ENCODE peak calls at places on chromosomes 6 and 20, in seven cellular contexts. X is CD8-positive, alpha-beta T cell; L is CD4-positive, alpha-beta T cell; P is GM23248; K is uterus; I is heart left ventricle; G is psoas muscle. O is an unnamed sample.

GRCh38 chr6:26233608-26234420 is 131.2 kb upstream of the BTN3A2 start:
- DNase-seq in X (peak), L (peak), P (peak), K (peak), I (no peak), G (peak), O (no peak)

GRCh38 chr6:27617046-27617687 is 144.3 kb upstream of the ZNF184 start:
- DNase-seq in X (no peak), L (no peak), P (peak), K (no peak), I (no peak), G (no peak), O (no peak)

GRCh38 chr6:113317870-113318269 is 539.3 kb upstream of the MARCKS start:
- DNase-seq in X (no peak), L (no peak), P (no peak), K (no peak), I (no peak), G (no peak), O (peak)

GRCh38 chr6:128275030-128275429 is 245.4 kb downstream of the PTPRK start:
- DNase-seq in X (no peak), L (no peak), P (peak), K (no peak), I (no peak), G (no peak), O (no peak)

GRCh38 chr20:51346686-51347485 is 195.6 kb downstream of the NFATC2 start:
- DNase-seq in X (no peak), L (no peak), P (peak), K (no peak), I (no peak), G (no peak), O (no peak)

GRCh38 chr6:137492289-137492688 is 1.9 kb downstream of the OLIG3 start:
- DNase-seq in X (no peak), L (no peak), P (no peak), K (no peak), I (no peak), G (no peak), O (no peak)

GRCh38 chr6:71349395-71349794 is 60.8 kb downstream of the OGFRL1 start:
- DNase-seq in X (no peak), L (no peak), P (peak), K (no peak), I (no peak), G (no peak), O (no peak)

GRCh38 chr6:57195457-57195856 is 23.3 kb downstream of the BAG2 start:
- DNase-seq in X (no peak), L (no peak), P (no peak), K (no peak), I (no peak), G (no peak), O (no peak)

GRCh38 chr20:20393207-20393606 is 25.3 kb downstream of the INSM1 start:
- DNase-seq in X (no peak), L (no peak), P (peak), K (no peak), I (no peak), G (no peak), O (no peak)

GRCh38 chr20:35012227-35013069 is 56.8 kb downstream of the MYH7B start:
- DNase-seq in X (no peak), L (no peak), P (no peak), K (peak), I (no peak), G (peak), O (no peak)

GRCh38 chr6:102458990-102459389 is 1065.5 kb downstream of the GRIK2 start:
- DNase-seq in X (no peak), L (no peak), P (no peak), K (no peak), I (no peak), G (no peak), O (no peak)

GRCh38 chr6:34108159-34108558 is 37.7 kb downstream of the GRM4 start:
- DNase-seq in X (no peak), L (no peak), P (no peak), K (no peak), I (no peak), G (no peak), O (no peak)

GRCh38 chr20:57618091-57618765 is 2.0 kb downstream of the ZBP1 start:
- DNase-seq in X (no peak), L (no peak), P (peak), K (no peak), I (no peak), G (peak), O (no peak)

GRCh38 chr6:3740551-3741476 is 10.7 kb downstream of the PXDC1 start:
- DNase-seq in X (no peak), L (no peak), P (no peak), K (peak), I (no peak), G (no peak), O (no peak)

GRCh38 chr6:15901141-15902115 is 227.5 kb upstream of the MYLIP start:
- DNase-seq in X (no peak), L (no peak), P (no peak), K (no peak), I (no peak), G (no peak), O (no peak)

GRCh38 chr6:139126255-139126654 is 8.6 kb upstream of the HECA start:
- DNase-seq in X (no peak), L (no peak), P (peak), K (no peak), I (no peak), G (no peak), O (no peak)

GRCh38 chr20:14481863-14482262 is 144.5 kb upstream of the FLRT3 start:
- DNase-seq in X (no peak), L (no peak), P (peak), K (no peak), I (no peak), G (no peak), O (no peak)

GRCh38 chr20:37336369-37337207 is 9.4 kb upstream of the SRC start:
- DNase-seq in X (no peak), L (no peak), P (peak), K (peak), I (peak), G (peak), O (peak)

GRCh38 chr6:128731249-128732165 is 151.4 kb upstream of the LAMA2 start:
- DNase-seq in X (no peak), L (no peak), P (peak), K (no peak), I (no peak), G (no peak), O (no peak)

GRCh38 chr6:121647905-121648304 is 212.5 kb downstream of the GJA1 start:
- DNase-seq in X (no peak), L (no peak), P (peak), K (no peak), I (no peak), G (no peak), O (no peak)

GRCh38 chr6:92000112-92000511 is 1413.2 kb upstream of the MAP3K7 start:
- DNase-seq in X (no peak), L (no peak), P (no peak), K (no peak), I (no peak), G (no peak), O (no peak)

GRCh38 chr20:23097636-23098580 is 11.8 kb upstream of the CD93 start:
- DNase-seq in X (no peak), L (no peak), P (no peak), K (no peak), I (no peak), G (no peak), O (no peak)

GRCh38 chr20:23096073-23096472 is 9.9 kb upstream of the CD93 start:
- DNase-seq in X (no peak), L (no peak), P (no peak), K (no peak), I (no peak), G (no peak), O (no peak)

GRCh38 chr20:23094927-23095326 is 8.8 kb upstream of the CD93 start:
- DNase-seq in X (no peak), L (no peak), P (no peak), K (no peak), I (no peak), G (no peak), O (no peak)

GRCh38 chr20:23095504-23095903 is 9.4 kb upstream of the CD93 start:
- DNase-seq in X (no peak), L (no peak), P (no peak), K (no peak), I (no peak), G (no peak), O (no peak)

GRCh38 chr20:23096986-23097520 is 10.9 kb upstream of the CD93 start:
- DNase-seq in X (no peak), L (no peak), P (no peak), K (no peak), I (no peak), G (no peak), O (no peak)
- H3K27ac ChIP-seq in X (no peak), L (no peak), P (no peak), K (no peak), I (no peak), G (no peak), O (no peak)

GRCh38 chr6:6557871-6558270 is 30.6 kb upstream of the LY86 start:
- DNase-seq in X (no peak), L (no peak), P (no peak), K (no peak), I (no peak), G (no peak), O (no peak)

GRCh38 chr6:6557504-6557839 is 31.0 kb upstream of the LY86 start:
- DNase-seq in X (no peak), L (no peak), P (no peak), K (no peak), I (no peak), G (no peak), O (no peak)

GRCh38 chr6:6556738-6557503 is 31.6 kb upstream of the LY86 start:
- DNase-seq in X (peak), L (peak), P (peak), K (peak), I (peak), G (no peak), O (peak)

GRCh38 chr6:6559994-6560393 is 28.5 kb upstream of the LY86 start:
- DNase-seq in X (no peak), L (no peak), P (no peak), K (no peak), I (no peak), G (no peak), O (no peak)

DNA sequence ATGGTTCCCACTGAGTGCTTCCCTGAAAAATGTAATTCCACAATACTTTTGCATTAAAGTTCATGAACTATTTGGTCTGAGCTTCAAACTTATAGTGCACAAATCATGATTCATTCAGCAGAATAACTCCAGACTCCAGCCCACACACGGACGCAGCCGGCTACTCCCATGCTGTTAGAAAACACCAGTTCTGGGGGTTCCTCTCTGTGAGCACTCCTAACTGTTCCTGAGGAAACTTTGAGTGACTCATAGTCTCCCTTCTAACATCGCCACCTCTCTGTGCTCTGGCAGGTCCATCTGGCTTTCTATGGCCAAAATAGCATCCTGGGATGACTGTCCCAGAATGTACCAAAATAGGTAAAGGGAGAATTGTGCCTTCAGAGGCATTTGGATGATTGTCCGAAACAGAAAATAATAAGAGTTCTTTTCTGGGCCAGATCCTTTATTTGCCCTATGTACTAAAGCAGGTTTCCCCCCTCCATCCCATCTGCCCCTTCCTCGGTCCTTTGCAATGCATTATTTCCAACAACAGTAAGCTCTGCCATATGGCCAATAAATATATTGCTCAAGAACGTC is 32.3 kb upstream of the LY86 start:
- DNase-seq in X (no peak), L (no peak), P (peak), K (no peak), I (no peak), G (no peak), O (no peak)
- H3K27ac ChIP-seq in X (no peak), L (no peak), P (no peak), K (no peak), I (no peak), G (no peak), O (no peak)

GRCh38 chr6:151442359-151442758 is 9.6 kb downstream of the RMND1 start:
- DNase-seq in X (no peak), L (no peak), P (no peak), K (no peak), I (no peak), G (no peak), O (no peak)

GRCh38 chr6:151445482-151445881 is 6.4 kb downstream of the RMND1 start:
- DNase-seq in X (no peak), L (no peak), P (peak), K (no peak), I (no peak), G (no peak), O (no peak)

GRCh38 chr6:151443449-151443848 is 8.5 kb downstream of the RMND1 start:
- DNase-seq in X (no peak), L (no peak), P (no peak), K (no peak), I (no peak), G (no peak), O (no peak)

GRCh38 chr6:151441390-151442166 is 10.3 kb downstream of the RMND1 start:
- DNase-seq in X (no peak), L (no peak), P (no peak), K (no peak), I (no peak), G (no peak), O (no peak)

GRCh38 chr6:151443911-151444621 is 7.9 kb downstream of the RMND1 start:
- DNase-seq in X (no peak), L (no peak), P (no peak), K (no peak), I (no peak), G (no peak), O (no peak)
- H3K27ac ChIP-seq in X (no peak), L (no peak), P (no peak), K (no peak), I (no peak), G (peak), O (no peak)

GRCh38 chr6:155530219-155530834 is 74.7 kb upstream of the NOX3 start:
- DNase-seq in X (no peak), L (no peak), P (peak), K (no peak), I (no peak), G (no peak), O (no peak)
- H3K27ac ChIP-seq in X (no peak), L (no peak), P (peak), K (no peak), I (no peak), G (peak), O (no peak)

GRCh38 chr20:41339957-41340326 is 679 bp upstream of the LPIN3 start:
- DNase-seq in X (peak), L (peak), P (peak), K (peak), I (peak), G (peak), O (peak)
- H3K27ac ChIP-seq in X (no peak), L (no peak), P (no peak), K (peak), I (peak), G (peak), O (peak)

GRCh38 chr20:24118096-24118780 is 129.7 kb upstream of the GGTLC1 start:
- DNase-seq in X (no peak), L (no peak), P (no peak), K (no peak), I (no peak), G (no peak), O (no peak)
- H3K27ac ChIP-seq in X (no peak), L (no peak), P (no peak), K (peak), I (no peak), G (no peak), O (no peak)

GRCh38 chr20:48830826-48831318 is 3.1 kb upstream of the PREX1 start:
- DNase-seq in X (no peak), L (no peak), P (no peak), K (no peak), I (no peak), G (no peak), O (no peak)
- H3K27ac ChIP-seq in X (no peak), L (no peak), P (no peak), K (no peak), I (no peak), G (no peak), O (peak)

DNA sequence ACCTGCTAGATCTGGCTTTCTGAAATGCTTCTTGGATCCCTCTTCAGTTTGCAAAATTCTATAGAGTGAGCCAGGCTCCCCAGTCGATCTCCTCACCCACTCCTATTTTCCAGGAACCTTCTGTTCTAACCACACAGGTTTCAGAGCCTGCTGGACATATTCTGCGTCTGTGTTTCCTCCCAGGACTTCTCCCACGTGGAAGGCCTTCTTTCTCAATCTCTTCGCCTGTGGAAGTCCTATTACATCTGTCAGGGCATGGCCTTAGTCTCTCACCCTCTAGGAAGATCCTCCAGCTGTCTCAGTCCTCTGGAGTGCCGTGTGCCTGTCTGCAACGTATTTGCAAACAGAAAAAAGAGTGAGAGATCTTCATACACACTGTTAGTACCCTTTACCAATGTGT is 1.7 kb upstream of the NPEPL1 start:
- DNase-seq in X (no peak), L (no peak), P (peak), K (peak), I (peak), G (no peak), O (no peak)
- H3K27ac ChIP-seq in X (no peak), L (no peak), P (peak), K (peak), I (no peak), G (peak), O (no peak)